ENCODE peak calls at places on chromosomes 13 and 19, in four cellular contexts. M is WTC11, V is K562, L is HepG2. F is an unnamed sample.

GRCh38 chr19:4730740-4731171 is 7.1 kb upstream of the DPP9 start:
- DNase-seq in V (peak), M (peak), L (no peak), F (peak)

GRCh38 chr13:67075239-67075638 is 154.9 kb downstream of the PCDH9 start:
- DNase-seq in L (no peak), V (no peak), M (no peak), F (no peak)

GRCh38 chr13:109309625-109310363 is 476.6 kb downstream of the IRS2 start:
- DNase-seq in L (peak), M (no peak), V (no peak), F (no peak)

GRCh38 chr13:99426426-99426825 is 74.8 kb upstream of the TM9SF2 start:
- DNase-seq in L (no peak), M (no peak), V (no peak), F (no peak)

GRCh38 chr19:492091-492531 is 4.2 kb upstream of the MADCAM1 start:
- DNase-seq in V (peak), M (peak), L (no peak), F (peak)

GRCh38 chr19:39858541-39858940 is 12.4 kb upstream of the FBL start:
- DNase-seq in M (peak), V (peak), L (peak), F (no peak)

GRCh38 chr13:101736551-101736950 is 284.1 kb downstream of the ITGBL1 start:
- DNase-seq in V (no peak), M (no peak), L (no peak), F (no peak)

GRCh38 chr19:32191921-32192320 is 153.5 kb upstream of the ZNF507 start:
- DNase-seq in V (no peak), M (no peak), L (no peak), F (no peak)

GRCh38 chr13:31476753-31477152 is 262.6 kb upstream of the RXFP2 start:
- DNase-seq in L (no peak), M (no peak), V (no peak), F (peak)

DNA sequence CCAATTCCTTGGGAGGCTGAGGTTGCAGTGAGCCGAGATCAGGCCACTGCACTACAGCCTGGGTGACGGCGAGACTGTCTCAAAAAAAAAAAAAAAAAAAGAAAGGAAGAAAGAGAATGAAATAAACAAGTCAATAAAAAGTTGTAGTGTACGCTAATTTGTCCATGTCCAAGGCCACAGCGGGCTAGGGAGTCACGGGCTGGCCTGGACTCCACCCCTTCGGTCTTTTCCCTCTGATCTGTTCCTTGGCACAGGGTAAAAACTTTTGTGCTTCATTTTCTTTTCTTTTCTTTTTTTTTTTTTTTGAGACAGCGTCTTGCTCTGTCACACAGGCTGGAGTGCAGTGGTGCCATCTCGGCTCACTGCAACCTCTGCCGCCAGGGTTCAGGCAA is 19.4 kb upstream of the MKNK2 start:
- DNase-seq in V (no peak), M (no peak), L (no peak), F (no peak)
- TF ChIP-seq ELF4 in V (no peak), M (no peak), L (no peak), F (no peak)

DNA sequence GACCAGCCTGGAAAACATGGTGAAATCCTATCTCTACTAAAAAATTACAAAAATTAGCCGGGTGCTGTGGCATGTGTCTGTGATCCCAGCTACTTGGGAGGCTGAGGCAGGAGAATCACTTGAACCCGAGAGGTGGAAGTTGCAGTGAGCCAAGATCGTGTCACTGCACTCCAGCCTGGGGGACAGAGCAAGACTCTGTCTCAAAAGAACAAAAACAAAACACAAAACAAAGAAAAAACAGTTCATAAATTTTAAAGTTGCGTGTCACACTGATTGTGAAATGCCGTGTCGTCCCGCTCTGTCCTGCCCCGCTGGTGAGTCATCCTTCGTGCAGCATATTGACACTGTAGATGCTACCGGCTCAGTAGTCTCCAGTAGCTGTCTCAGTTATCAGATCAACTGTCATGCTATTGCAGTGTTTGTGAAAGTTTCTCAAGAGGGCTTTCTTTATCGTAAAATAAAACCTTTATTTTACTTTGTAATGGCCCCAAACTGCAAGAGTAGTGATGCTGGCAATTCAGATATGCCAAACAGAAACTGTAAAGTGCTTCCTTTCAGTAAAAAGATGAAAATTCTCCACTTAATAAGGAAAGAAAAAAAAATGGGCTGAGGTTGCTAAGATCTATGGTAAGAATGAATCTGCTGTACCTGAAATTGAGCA is 36.4 kb upstream of the IGFL1 start:
- DNase-seq in V (peak), L (peak), M (no peak), F (peak)
- TF ChIP-seq SP1 in V (peak), L (no peak), M (no peak), F (no peak)

GRCh38 chr13:111282997-111283396 is 37.4 kb upstream of the TEX29 start:
- DNase-seq in L (no peak), V (no peak), M (no peak), F (no peak)
- TF ChIP-seq ELF4 in L (no peak), V (no peak), M (no peak), F (no peak)

GRCh38 chr19:35421362-35421761 is 26.7 kb upstream of the FFAR2 start:
- DNase-seq in L (no peak), M (no peak), V (no peak), F (no peak)
- TF ChIP-seq SP1 in L (no peak), M (no peak), V (no peak), F (no peak)

DNA sequence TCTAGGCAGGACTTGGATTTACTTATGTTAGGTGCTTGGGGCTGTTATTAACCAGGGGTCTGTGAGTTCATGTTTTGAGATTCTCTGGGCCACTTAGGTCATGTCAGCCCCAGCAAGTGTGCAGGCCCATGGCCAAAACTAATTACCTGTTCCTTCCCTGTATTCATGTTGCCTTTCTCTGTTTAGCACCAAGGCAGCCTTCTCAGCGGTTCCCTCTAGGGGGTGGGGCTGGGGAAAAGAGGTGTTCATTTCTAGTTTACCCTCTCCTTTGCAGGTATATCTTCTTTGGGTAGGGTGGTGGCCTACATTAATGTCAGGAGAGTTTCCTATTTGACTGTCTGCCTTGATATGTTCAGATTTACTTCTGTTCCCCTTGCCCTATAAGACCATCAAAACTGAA is 61.7 kb downstream of the PDS5B start:
- DNase-seq in M (peak), V (no peak), L (no peak), F (no peak)
- TF ChIP-seq ELF4 in M (no peak), V (no peak), L (no peak), F (no peak)